ENCODE peak calls at places on chromosomes 3 and 15, in seven cellular contexts. V, J, R, W, O, T and S are unnamed samples.

GRCh38 chr3:116444099-116444700 is 1.1 kb downstream of the LSAMP start:
- DNase-seq in V (no peak), W (peak; percentile 38), T (no peak), O (no peak), J (peak; percentile 5), R (no peak), S (no peak)

GRCh38 chr3:191958980-191959671 is 498.2 kb downstream of the PYDC2 start:
- DNase-seq in W (no peak), J (no peak), O (no peak), R (no peak), T (peak; percentile 1), V (no peak), S (no peak)

GRCh38 chr15:25093455-25094029 is 138.8 kb downstream of the SNRPN start:
- DNase-seq in W (no peak), J (no peak), R (no peak), O (no peak), T (no peak), V (no peak), S (no peak)

GRCh38 chr15:66071621-66072295 is 181.8 kb downstream of the MEGF11 start:
- DNase-seq in O (no peak), T (no peak), R (no peak), W (peak; percentile 50), V (no peak), J (no peak), S (no peak)

GRCh38 chr3:170154084-170154483 is 27.4 kb downstream of the PHC3 start:
- DNase-seq in O (no peak), R (no peak), V (no peak), W (no peak), T (no peak), J (peak; percentile 60), S (no peak)

GRCh38 chr3:182803596-182803995 is 10.3 kb downstream of the ATP11B start:
- DNase-seq in R (no peak), O (no peak), T (no peak), J (no peak), V (no peak), W (no peak), S (no peak)

GRCh38 chr3:174202561-174202960 is 656.6 kb upstream of the NAALADL2 start:
- DNase-seq in R (no peak), V (no peak), O (no peak), J (peak; percentile 57), W (peak; percentile 67), T (no peak), S (no peak)

GRCh38 chr15:73165435-73165834 is 113.2 kb downstream of the NEO1 start:
- DNase-seq in W (no peak), J (no peak), V (no peak), T (no peak), O (no peak), R (no peak), S (no peak)

GRCh38 chr3:129794319-129795201 is 99.0 kb downstream of the TMCC1 start:
- DNase-seq in O (no peak), V (peak; percentile 52), W (peak; percentile 84), J (no peak), R (no peak), T (no peak), S (no peak)

GRCh38 chr3:15647629-15648167 is 46.2 kb downstream of the BTD start:
- DNase-seq in O (peak; percentile 31), R (peak; percentile 27), T (peak; percentile 66), W (peak; percentile 90), V (no peak), J (peak; percentile 99), S (peak; percentile 99)

GRCh38 chr3:115204470-115204869 is 57.4 kb upstream of the ZBTB20 start:
- DNase-seq in V (no peak), J (no peak), W (no peak), O (no peak), R (no peak), T (no peak), S (no peak)

GRCh38 chr15:39869251-39869650 is 50.8 kb downstream of the GPR176 start:
- DNase-seq in T (no peak), O (no peak), W (no peak), J (no peak), R (no peak), V (no peak), S (no peak)

GRCh38 chr15:75594276-75594675 is 15.2 kb upstream of the PTPN9 start:
- DNase-seq in T (no peak), W (no peak), J (no peak), O (no peak), R (no peak), V (no peak), S (no peak)

GRCh38 chr15:98705070-98705469 is 56.7 kb downstream of the IGF1R start:
- DNase-seq in V (no peak), R (no peak), O (no peak), W (no peak), J (no peak), T (no peak), S (no peak)

GRCh38 chr15:65896231-65896630 is 26.9 kb downstream of the RAB11A start:
- DNase-seq in J (peak; percentile 48), W (no peak), V (no peak), O (no peak), R (no peak), T (no peak), S (no peak)

GRCh38 chr15:79640206-79640605 is 208.1 kb downstream of the MINAR1 start:
- DNase-seq in V (peak; percentile 40), O (no peak), T (no peak), W (peak; percentile 95), J (peak; percentile 84), R (no peak), S (peak; percentile 94)

GRCh38 chr3:58214484-58215316 is 3.9 kb upstream of the DNASE1L3 start:
- DNase-seq in J (peak; percentile 42), R (no peak), W (no peak), T (no peak), O (peak; percentile 29), V (no peak), S (peak; percentile 54)

GRCh38 chr15:67148196-67148701 is 82.8 kb downstream of the SMAD3 start:
- DNase-seq in J (peak; percentile 74), T (no peak), R (no peak), V (no peak), W (peak; percentile 74), O (no peak), S (peak; percentile 60)

GRCh38 chr3:138861755-138862333 is 27.1 kb upstream of the PIK3CB start:
- DNase-seq in W (peak; percentile 74), T (peak; percentile 39), J (peak; percentile 81), R (no peak), O (no peak), V (no peak), S (peak; percentile 66)

GRCh38 chr3:129187857-129188256 is 4.2 kb upstream of the CNBP start:
- DNase-seq in J (no peak), O (no peak), W (no peak), V (no peak), R (no peak), T (no peak), S (no peak)

GRCh38 chr3:190092250-190092649 is 28.4 kb downstream of the P3H2 start:
- DNase-seq in T (no peak), W (peak; percentile 77), V (no peak), O (no peak), J (peak; percentile 91), R (no peak), S (peak; percentile 95)

GRCh38 chr3:78825858-78826215 is 942.0 kb downstream of the ROBO1 start:
- DNase-seq in R (no peak), O (no peak), W (no peak), J (no peak), V (no peak), T (no peak), S (no peak)

GRCh38 chr3:45225465-45226205 is 452 bp downstream of the TMEM158 start:
- DNase-seq in R (peak; percentile 43), T (peak; percentile 3), W (peak; percentile 68), V (peak; percentile 43), O (peak; percentile 36), J (no peak), S (peak; percentile 46)

GRCh38 chr3:112084980-112085697 is 1.1 kb upstream of the C3orf52 start:
- DNase-seq in R (no peak), V (no peak), O (no peak), T (no peak), J (no peak), W (no peak), S (no peak)

GRCh38 chr15:93179072-93179471 is 90.1 kb upstream of the RGMA start:
- DNase-seq in W (no peak), J (no peak), R (no peak), T (peak; percentile 24), O (no peak), V (peak; percentile 39), S (peak; percentile 22)

GRCh38 chr15:40137011-40137906 is 23.6 kb upstream of the BUB1B start:
- DNase-seq in V (no peak), T (peak; percentile 67), J (no peak), R (no peak), W (peak; percentile 48), O (no peak), S (peak; percentile 15)

GRCh38 chr3:119746423-119746822 is 35.5 kb upstream of the NR1I2 start:
- DNase-seq in O (no peak), V (no peak), R (no peak), W (no peak), J (no peak), T (no peak), S (no peak)

GRCh38 chr15:57861805-57862586 is 155.5 kb downstream of the POLR2M start:
- DNase-seq in V (no peak), T (peak; percentile 5), O (no peak), R (no peak), J (peak; percentile 64), W (peak; percentile 65), S (peak; percentile 87)

GRCh38 chr3:97981886-97982285 is 9.7 kb upstream of the RIOX2 start:
- DNase-seq in V (no peak), O (no peak), R (no peak), J (peak; percentile 21), W (peak; percentile 26), T (peak; percentile 60), S (no peak)